ENCODE peak calls at places on chromosomes 7 and 10, in seven cellular contexts. K is neural crest cell; V is stimulated activated CD8-positive, alpha-beta memory T cell treated with anti-CD3 and anti-CD28 coated beads, Interleukin-7, amount 100 ng/mL, for 1 hour; B is activated T-cell treated with anti-CD3 and anti-CD28 coated beads for 48 hours; X is NCI-H2171 treated with DMSO at 0.1 percent for 48 hours; I is omental fat pad; G is NCI-H1930. D is an unnamed sample.

GRCh38 chr10:5442990-5443370 is 30.6 kb downstream of the NET1 start:
- DNase-seq in K (no peak), V (no peak), B (no peak), X (no peak), I (no peak), G (no peak), D (no peak)

GRCh38 chr10:95437669-95438068 is 123.5 kb downstream of the SORBS1 start:
- DNase-seq in K (no peak), V (no peak), B (no peak), X (no peak), I (no peak), G (no peak), D (no peak)

GRCh38 chr7:135390829-135391228 is 119.1 kb downstream of the CNOT4 start:
- DNase-seq in K (no peak), V (no peak), B (no peak), X (peak), I (no peak), G (peak), D (no peak)

GRCh38 chr7:142567676-142568075 is 181.6 kb upstream of the PRSS1 start:
- DNase-seq in K (no peak), V (no peak), B (no peak), X (peak), I (no peak), G (no peak), D (no peak)

GRCh38 chr7:29953735-29954347 is 35.8 kb downstream of the SCRN1 start:
- DNase-seq in K (no peak), V (no peak), B (no peak), X (no peak), I (no peak), G (no peak), D (no peak)

GRCh38 chr7:151608031-151608551 is 88.4 kb upstream of the RHEB start:
- DNase-seq in K (no peak), V (no peak), B (no peak), X (no peak), I (no peak), G (no peak), D (no peak)

GRCh38 chr10:33859319-33860022 is 525.0 kb upstream of the NRP1 start:
- DNase-seq in K (no peak), V (no peak), B (no peak), X (no peak), I (no peak), G (no peak), D (no peak)

GRCh38 chr7:100691676-100692577 is 2.1 kb downstream of the GIGYF1 start:
- DNase-seq in K (peak), V (peak), B (peak), X (peak), I (peak), G (peak), D (peak)

GRCh38 chr7:155947051-155947450 is 134.8 kb upstream of the SHH start:
- DNase-seq in K (no peak), V (no peak), B (no peak), X (no peak), I (no peak), G (no peak), D (no peak)

GRCh38 chr7:78558571-78558970 is 760.0 kb downstream of the PHTF2 start:
- DNase-seq in K (no peak), V (no peak), B (no peak), X (no peak), I (no peak), G (no peak), D (no peak)

GRCh38 chr7:5598769-5599371 is 175.2 kb upstream of the TNRC18 start:
- DNase-seq in K (no peak), V (no peak), B (no peak), X (no peak), I (no peak), G (no peak), D (no peak)

GRCh38 chr10:49354593-49354992 is 41.3 kb downstream of the DRGX start:
- DNase-seq in K (no peak), V (no peak), B (no peak), X (no peak), I (no peak), G (no peak), D (no peak)

GRCh38 chr7:2624293-2624881 is 7.4 kb upstream of the TTYH3 start:
- DNase-seq in K (no peak), V (no peak), B (no peak), X (no peak), I (no peak), G (no peak), D (no peak)

GRCh38 chr7:512541-513311 is 6.9 kb downstream of the PDGFA start:
- DNase-seq in K (no peak), V (no peak), B (no peak), X (no peak), I (no peak), G (no peak), D (no peak)

GRCh38 chr7:101817031-101817929 is at the start of gene CUX1:
- DNase-seq in K (peak), V (no peak), B (peak), X (no peak), I (no peak), G (no peak), D (no peak)

GRCh38 chr7:119254741-119255140 is 1018.2 kb upstream of the KCND2 start:
- DNase-seq in K (no peak), V (no peak), B (no peak), X (no peak), I (no peak), G (no peak), D (no peak)

GRCh38 chr7:155769701-155770100 is 42.6 kb downstream of the SHH start:
- DNase-seq in K (no peak), V (no peak), B (no peak), X (no peak), I (no peak), G (no peak), D (no peak)

GRCh38 chr7:45593877-45594276 is 19.7 kb downstream of the ADCY1 start:
- DNase-seq in K (no peak), V (no peak), B (no peak), X (no peak), I (no peak), G (no peak), D (no peak)

GRCh38 chr10:48330269-48330668 is 23.8 kb downstream of the MAPK8 start:
- DNase-seq in K (no peak), V (no peak), B (no peak), X (no peak), I (no peak), G (no peak), D (peak)

GRCh38 chr7:124532166-124532565 is 233.4 kb downstream of the GPR37 start:
- DNase-seq in K (no peak), V (no peak), B (no peak), X (no peak), I (no peak), G (no peak), D (peak)

GRCh38 chr10:117450940-117451339 is 75.7 kb upstream of the PDZD8 start:
- DNase-seq in K (no peak), V (no peak), B (no peak), X (no peak), I (no peak), G (no peak), D (no peak)

D was measured in HCEC 1CT.